ENCODE peak calls at places on chromosome 13, in eight cellular contexts. One of them, this sample, is unnamed.

GRCh38 chr13:35672611-35673010 is 196.1 kb upstream of the MAB21L1 start:
- DNase-seq in A549: no peak
- DNase-seq in HAP-1: peak
- DNase-seq in GM20000: no peak
- DNase-seq in nephron progenitor cell: no peak
- DNase-seq in nucleus accumbens: no peak
- DNase-seq in lower leg skin: no peak
- DNase-seq in mucosa of gallbladder: no peak
- DNase-seq in this sample: no peak

GRCh38 chr13:114199961-114200672 is 21.1 kb downstream of the CFAP97D2 start:
- DNase-seq in mucosa of gallbladder: no peak
- DNase-seq in lower leg skin: no peak
- DNase-seq in nephron progenitor cell: no peak
- DNase-seq in nucleus accumbens: no peak
- DNase-seq in A549: no peak
- DNase-seq in HAP-1: no peak
- DNase-seq in GM20000: no peak
- DNase-seq in this sample: no peak

GRCh38 chr13:49830721-49831120 is 38.2 kb upstream of the KPNA3 start:
- DNase-seq in nucleus accumbens: no peak
- DNase-seq in nephron progenitor cell: no peak
- DNase-seq in HAP-1: no peak
- DNase-seq in mucosa of gallbladder: no peak
- DNase-seq in A549: no peak
- DNase-seq in lower leg skin: no peak
- DNase-seq in GM20000: no peak
- DNase-seq in this sample: no peak

GRCh38 chr13:113562866-113563265 is 21.7 kb upstream of the TFDP1 start:
- DNase-seq in mucosa of gallbladder: no peak
- DNase-seq in GM20000: no peak
- DNase-seq in nucleus accumbens: no peak
- DNase-seq in A549: no peak
- DNase-seq in lower leg skin: no peak
- DNase-seq in nephron progenitor cell: no peak
- DNase-seq in HAP-1: peak
- DNase-seq in this sample: no peak

GRCh38 chr13:83827338-83827737 is 54.9 kb downstream of the SLITRK1 start:
- DNase-seq in nephron progenitor cell: no peak
- DNase-seq in lower leg skin: no peak
- DNase-seq in nucleus accumbens: no peak
- DNase-seq in GM20000: no peak
- DNase-seq in A549: no peak
- DNase-seq in HAP-1: no peak
- DNase-seq in mucosa of gallbladder: no peak
- DNase-seq in this sample: no peak

GRCh38 chr13:105863300-105863699 is 672.2 kb downstream of the EFNB2 start:
- DNase-seq in lower leg skin: no peak
- DNase-seq in nephron progenitor cell: no peak
- DNase-seq in HAP-1: no peak
- DNase-seq in nucleus accumbens: no peak
- DNase-seq in GM20000: no peak
- DNase-seq in mucosa of gallbladder: no peak
- DNase-seq in A549: no peak
- DNase-seq in this sample: no peak

GRCh38 chr13:98108330-98108729 is 34.6 kb upstream of the FARP1 start:
- DNase-seq in nephron progenitor cell: no peak
- DNase-seq in A549: no peak
- DNase-seq in lower leg skin: peak
- DNase-seq in mucosa of gallbladder: no peak
- DNase-seq in nucleus accumbens: no peak
- DNase-seq in HAP-1: no peak
- DNase-seq in GM20000: no peak
- DNase-seq in this sample: no peak

GRCh38 chr13:38542601-38543000 is 144.3 kb upstream of the FREM2 start:
- DNase-seq in nephron progenitor cell: no peak
- DNase-seq in mucosa of gallbladder: no peak
- DNase-seq in A549: no peak
- DNase-seq in lower leg skin: peak
- DNase-seq in nucleus accumbens: no peak
- DNase-seq in HAP-1: no peak
- DNase-seq in GM20000: no peak
- DNase-seq in this sample: no peak

GRCh38 chr13:98416408-98416807 is 160.5 kb downstream of the STK24 start:
- DNase-seq in lower leg skin: peak
- DNase-seq in A549: no peak
- DNase-seq in GM20000: no peak
- DNase-seq in HAP-1: no peak
- DNase-seq in nephron progenitor cell: no peak
- DNase-seq in mucosa of gallbladder: peak
- DNase-seq in nucleus accumbens: no peak
- DNase-seq in this sample: peak

GRCh38 chr13:31012285-31013024 is 80.0 kb downstream of the TEX26 start:
- DNase-seq in A549: no peak
- DNase-seq in HAP-1: no peak
- DNase-seq in nucleus accumbens: no peak
- DNase-seq in mucosa of gallbladder: no peak
- DNase-seq in lower leg skin: peak
- DNase-seq in nephron progenitor cell: no peak
- DNase-seq in GM20000: no peak
- DNase-seq in this sample: no peak

GRCh38 chr13:44932850-44933251 is 56.4 kb downstream of the NUFIP1 start:
- DNase-seq in nephron progenitor cell: no peak
- DNase-seq in nucleus accumbens: no peak
- DNase-seq in mucosa of gallbladder: no peak
- DNase-seq in lower leg skin: no peak
- DNase-seq in HAP-1: no peak
- DNase-seq in A549: peak
- DNase-seq in GM20000: no peak
- DNase-seq in this sample: no peak

GRCh38 chr13:93079294-93079693 is 147.3 kb upstream of the GPC6 start:
- DNase-seq in mucosa of gallbladder: no peak
- DNase-seq in nephron progenitor cell: no peak
- DNase-seq in A549: no peak
- DNase-seq in HAP-1: no peak
- DNase-seq in GM20000: no peak
- DNase-seq in nucleus accumbens: no peak
- DNase-seq in lower leg skin: no peak
- DNase-seq in this sample: no peak

GRCh38 chr13:52345631-52346251 is 60.2 kb downstream of the THSD1 start:
- DNase-seq in lower leg skin: no peak
- DNase-seq in nucleus accumbens: no peak
- DNase-seq in HAP-1: no peak
- DNase-seq in A549: no peak
- DNase-seq in mucosa of gallbladder: no peak
- DNase-seq in nephron progenitor cell: no peak
- DNase-seq in GM20000: no peak
- DNase-seq in this sample: no peak

GRCh38 chr13:39282400-39282972 is 244.2 kb downstream of the NHLRC3 start:
- DNase-seq in HAP-1: no peak
- DNase-seq in lower leg skin: no peak
- DNase-seq in mucosa of gallbladder: no peak
- DNase-seq in GM20000: peak
- DNase-seq in A549: no peak
- DNase-seq in nephron progenitor cell: no peak
- DNase-seq in nucleus accumbens: no peak
- DNase-seq in this sample: no peak

GRCh38 chr13:107450931-107451330 is 764.4 kb downstream of the LIG4 start:
- DNase-seq in A549: no peak
- DNase-seq in nephron progenitor cell: no peak
- DNase-seq in GM20000: no peak
- DNase-seq in mucosa of gallbladder: peak
- DNase-seq in lower leg skin: no peak
- DNase-seq in nucleus accumbens: no peak
- DNase-seq in HAP-1: no peak
- DNase-seq in this sample: no peak

GRCh38 chr13:34044041-34044440 is 226.1 kb downstream of the RFC3 start:
- DNase-seq in nucleus accumbens: no peak
- DNase-seq in A549: no peak
- DNase-seq in mucosa of gallbladder: no peak
- DNase-seq in HAP-1: no peak
- DNase-seq in GM20000: no peak
- DNase-seq in nephron progenitor cell: no peak
- DNase-seq in lower leg skin: no peak
- DNase-seq in this sample: no peak

GRCh38 chr13:33353210-33353609 is 67.7 kb upstream of the STARD13 start:
- DNase-seq in A549: no peak
- DNase-seq in GM20000: peak
- DNase-seq in HAP-1: no peak
- DNase-seq in lower leg skin: peak
- DNase-seq in mucosa of gallbladder: peak
- DNase-seq in nephron progenitor cell: no peak
- DNase-seq in nucleus accumbens: no peak
- DNase-seq in this sample: peak

GRCh38 chr13:113176292-113176691 is 17.8 kb downstream of the PROZ start:
- DNase-seq in HAP-1: no peak
- DNase-seq in nephron progenitor cell: no peak
- DNase-seq in A549: no peak
- DNase-seq in lower leg skin: no peak
- DNase-seq in GM20000: no peak
- DNase-seq in mucosa of gallbladder: no peak
- DNase-seq in nucleus accumbens: no peak
- DNase-seq in this sample: no peak

GRCh38 chr13:90415902-90416301 is 931.6 kb upstream of the MIR17HG start:
- DNase-seq in nephron progenitor cell: no peak
- DNase-seq in GM20000: no peak
- DNase-seq in nucleus accumbens: no peak
- DNase-seq in lower leg skin: no peak
- DNase-seq in HAP-1: no peak
- DNase-seq in mucosa of gallbladder: no peak
- DNase-seq in A549: no peak
- DNase-seq in this sample: no peak

GRCh38 chr13:103358245-103358932 is 292.2 kb upstream of the SLC10A2 start:
- DNase-seq in lower leg skin: no peak
- DNase-seq in mucosa of gallbladder: no peak
- DNase-seq in A549: no peak
- DNase-seq in nucleus accumbens: no peak
- DNase-seq in nephron progenitor cell: no peak
- DNase-seq in GM20000: no peak
- DNase-seq in HAP-1: no peak
- DNase-seq in this sample: no peak

GRCh38 chr13:36548129-36548528 is 115.8 kb downstream of the CCNA1 start:
- DNase-seq in HAP-1: no peak
- DNase-seq in lower leg skin: no peak
- DNase-seq in nucleus accumbens: no peak
- DNase-seq in A549: no peak
- DNase-seq in nephron progenitor cell: no peak
- DNase-seq in mucosa of gallbladder: no peak
- DNase-seq in GM20000: no peak
- DNase-seq in this sample: no peak

GRCh38 chr13:114140909-114141255 is 8.5 kb upstream of the RASA3 start:
- DNase-seq in lower leg skin: no peak
- DNase-seq in mucosa of gallbladder: no peak
- DNase-seq in A549: no peak
- DNase-seq in GM20000: no peak
- DNase-seq in nucleus accumbens: no peak
- DNase-seq in HAP-1: no peak
- DNase-seq in nephron progenitor cell: no peak
- DNase-seq in this sample: no peak

GRCh38 chr13:85738696-85739320 is 60.4 kb downstream of the SLITRK6 start:
- DNase-seq in mucosa of gallbladder: no peak
- DNase-seq in nucleus accumbens: no peak
- DNase-seq in lower leg skin: no peak
- DNase-seq in GM20000: no peak
- DNase-seq in HAP-1: no peak
- DNase-seq in A549: no peak
- DNase-seq in nephron progenitor cell: no peak
- DNase-seq in this sample: no peak

GRCh38 chr13:87128006-87128405 is 543.2 kb upstream of the SLITRK5 start:
- DNase-seq in A549: no peak
- DNase-seq in GM20000: no peak
- DNase-seq in mucosa of gallbladder: no peak
- DNase-seq in nephron progenitor cell: no peak
- DNase-seq in lower leg skin: no peak
- DNase-seq in nucleus accumbens: no peak
- DNase-seq in HAP-1: peak
- DNase-seq in this sample: no peak

GRCh38 chr13:64925284-64925683 is 2304.9 kb downstream of the PCDH9 start:
- DNase-seq in GM20000: no peak
- DNase-seq in mucosa of gallbladder: no peak
- DNase-seq in A549: no peak
- DNase-seq in nephron progenitor cell: peak
- DNase-seq in HAP-1: peak
- DNase-seq in nucleus accumbens: no peak
- DNase-seq in lower leg skin: no peak
- DNase-seq in this sample: no peak

GRCh38 chr13:43815204-43815603 is 28.4 kb upstream of the ENOX1 start:
- DNase-seq in nephron progenitor cell: no peak
- DNase-seq in A549: peak
- DNase-seq in mucosa of gallbladder: no peak
- DNase-seq in nucleus accumbens: no peak
- DNase-seq in HAP-1: peak
- DNase-seq in GM20000: no peak
- DNase-seq in lower leg skin: no peak
- DNase-seq in this sample: no peak

GRCh38 chr13:26538363-26539317 is 18.8 kb upstream of the WASF3 start:
- DNase-seq in lower leg skin: no peak
- DNase-seq in GM20000: no peak
- DNase-seq in A549: no peak
- DNase-seq in mucosa of gallbladder: no peak
- DNase-seq in nephron progenitor cell: no peak
- DNase-seq in nucleus accumbens: no peak
- DNase-seq in HAP-1: no peak
- DNase-seq in this sample: no peak

GRCh38 chr13:97257800-97258799 is 36.0 kb downstream of the MBNL2 start:
- DNase-seq in lower leg skin: peak
- DNase-seq in HAP-1: no peak
- DNase-seq in nephron progenitor cell: no peak
- DNase-seq in nucleus accumbens: no peak
- DNase-seq in A549: peak
- DNase-seq in mucosa of gallbladder: no peak
- DNase-seq in GM20000: peak
- DNase-seq in this sample: peak

GRCh38 chr13:50511877-50512332 is 331.6 kb downstream of the DLEU7 start:
- DNase-seq in nephron progenitor cell: no peak
- DNase-seq in HAP-1: no peak
- DNase-seq in GM20000: peak
- DNase-seq in lower leg skin: no peak
- DNase-seq in A549: no peak
- DNase-seq in mucosa of gallbladder: no peak
- DNase-seq in nucleus accumbens: no peak
- DNase-seq in this sample: no peak

GRCh38 chr13:109938255-109938936 is 152.0 kb upstream of the IRS2 start:
- DNase-seq in mucosa of gallbladder: no peak
- DNase-seq in GM20000: no peak
- DNase-seq in nephron progenitor cell: no peak
- DNase-seq in lower leg skin: no peak
- DNase-seq in A549: no peak
- DNase-seq in HAP-1: no peak
- DNase-seq in nucleus accumbens: no peak
- DNase-seq in this sample: peak

GRCh38 chr13:94073006-94073744 is 406.3 kb downstream of the DCT start:
- DNase-seq in nucleus accumbens: no peak
- DNase-seq in GM20000: no peak
- DNase-seq in A549: no peak
- DNase-seq in nephron progenitor cell: no peak
- DNase-seq in mucosa of gallbladder: no peak
- DNase-seq in lower leg skin: no peak
- DNase-seq in HAP-1: no peak
- DNase-seq in this sample: no peak